ENCODE peak calls at places on chromosomes 7 and 10, in eight cellular contexts. X, Q, I, O, A, T, W and N are unnamed samples.

GRCh38 chr10:130553846-130554245 is 417.7 kb downstream of the GLRX3 start:
- DNase-seq in I (no peak), X (no peak), W (no peak), Q (no peak), O (no peak), T (no peak), A (no peak), N (no peak)

GRCh38 chr7:68725843-68726242 is 872.4 kb upstream of the AUTS2 start:
- DNase-seq in T (no peak), X (no peak), Q (no peak), A (no peak), W (no peak), I (no peak), O (no peak), N (no peak)

GRCh38 chr7:2985866-2986265 is 57.8 kb downstream of the CARD11 start:
- DNase-seq in T (no peak), Q (no peak), I (no peak), A (no peak), X (no peak), W (no peak), O (no peak), N (no peak)

GRCh38 chr10:52632591-52632990 is 140.0 kb downstream of the MBL2 start:
- DNase-seq in X (no peak), Q (no peak), O (no peak), T (no peak), W (no peak), I (peak; percentile 85), A (no peak), N (no peak)

GRCh38 chr7:98872328-98872924 is 2.6 kb upstream of the TMEM130 start:
- DNase-seq in Q (no peak), W (no peak), O (peak; percentile 28), A (peak; percentile 27), I (no peak), X (peak; percentile 3), T (peak; percentile 33), N (no peak)

GRCh38 chr7:150373049-150373801 is 4.6 kb downstream of the REPIN1 start:
- DNase-seq in W (no peak), X (peak; percentile 60), O (no peak), A (no peak), Q (no peak), T (no peak), I (no peak), N (no peak)

GRCh38 chr7:157429680-157430224 is 92.9 kb downstream of the DNAJB6 start:
- DNase-seq in W (no peak), I (no peak), O (no peak), Q (no peak), T (no peak), X (peak; percentile 11), A (peak; percentile 8), N (peak; percentile 2)

GRCh38 chr10:99784025-99784730 is 1.7 kb downstream of the ABCC2 start:
- DNase-seq in O (no peak), X (no peak), T (peak; percentile 55), A (no peak), Q (peak; percentile 84), W (no peak), I (peak; percentile 54), N (no peak)

GRCh38 chr10:59271160-59271559 is 91.2 kb downstream of the FAM13C start:
- DNase-seq in O (no peak), A (no peak), Q (no peak), I (no peak), T (no peak), W (no peak), X (no peak), N (no peak)

GRCh38 chr10:17115683-17116082 is 13.9 kb downstream of the CUBN start:
- DNase-seq in W (no peak), A (no peak), X (no peak), I (peak; percentile 61), T (no peak), Q (peak; percentile 27), O (no peak), N (no peak)

GRCh38 chr10:95250856-95251255 is 39.9 kb downstream of the PDLIM1 start:
- DNase-seq in A (no peak), T (no peak), I (no peak), O (no peak), X (no peak), Q (no peak), W (no peak), N (no peak)

GRCh38 chr7:48108959-48109847 is 20.1 kb downstream of the UPP1 start:
- DNase-seq in X (no peak), O (no peak), A (no peak), T (no peak), W (no peak), I (no peak), Q (no peak), N (no peak)

GRCh38 chr10:26214538-26215461 is 1.8 kb upstream of the GAD2 start:
- DNase-seq in T (no peak), Q (no peak), X (no peak), I (no peak), A (no peak), W (no peak), O (no peak), N (no peak)

GRCh38 chr7:87511510-87511909 is 36.0 kb upstream of the ABCB4 start:
- DNase-seq in W (no peak), Q (no peak), O (no peak), T (no peak), A (no peak), X (no peak), I (no peak), N (no peak)

GRCh38 chr10:102759497-102760210 is 15.9 kb downstream of the WBP1L start:
- DNase-seq in I (no peak), A (no peak), X (no peak), T (no peak), Q (no peak), W (no peak), O (no peak), N (no peak)

GRCh38 chr7:6271694-6272371 is 591 bp downstream of the CYTH3 start:
- DNase-seq in I (peak; percentile 15), Q (no peak), W (peak; percentile 15), O (peak; percentile 17), A (peak; percentile 55), T (no peak), X (peak; percentile 72), N (peak; percentile 34)

GRCh38 chr7:76372984-76373833 is 14.4 kb upstream of the YWHAG start:
- DNase-seq in T (no peak), A (no peak), I (peak; percentile 36), O (no peak), W (no peak), Q (peak; percentile 77), X (no peak), N (no peak)

GRCh38 chr7:64654796-64655548 is 11.0 kb upstream of the ZNF107 start:
- DNase-seq in T (no peak), Q (no peak), I (no peak), X (no peak), O (no peak), A (no peak), W (no peak), N (no peak)

GRCh38 chr7:786472-787255 is 45.6 kb upstream of the SUN1 start:
- DNase-seq in A (peak; percentile 76), O (peak; percentile 59), W (peak; percentile 80), T (peak; percentile 34), X (peak; percentile 90), Q (peak; percentile 67), I (peak; percentile 57), N (peak; percentile 66)

GRCh38 chr7:94183289-94183749 is 179.2 kb upstream of the BET1 start:
- DNase-seq in I (peak; percentile 99), O (no peak), X (no peak), W (no peak), A (no peak), T (peak; percentile 98), Q (peak; percentile 99), N (peak; percentile 83)
- H3K27ac ChIP-seq in I (peak overlapping the region; percentile 98), O (no peak overlapping the region), X (peak overlapping the region; percentile 59), W (no peak overlapping the region), A (no peak overlapping the region), T (peak overlapping the region; percentile 99), Q (peak overlapping the region; percentile 29), N (peak overlapping the region; percentile 79)

GRCh38 chr10:61296161-61296560 is 157.0 kb downstream of the TMEM26 start:
- DNase-seq in Q (no peak), W (no peak), T (no peak), A (no peak), O (no peak), X (no peak), I (no peak), N (no peak)

GRCh38 chr10:61302124-61302523 is 151.1 kb downstream of the TMEM26 start:
- DNase-seq in T (no peak), O (no peak), I (no peak), W (no peak), X (no peak), Q (no peak), A (no peak), N (no peak)

GRCh38 chr10:61301560-61301959 is 151.6 kb downstream of the TMEM26 start:
- DNase-seq in W (no peak), T (no peak), I (no peak), O (no peak), A (no peak), Q (no peak), X (no peak), N (no peak)

GRCh38 chr10:61298194-61298593 is 155.0 kb downstream of the TMEM26 start:
- DNase-seq in W (no peak), T (no peak), X (no peak), Q (no peak), O (no peak), I (no peak), A (no peak), N (no peak)

GRCh38 chr10:61299156-61299555 is 154.0 kb downstream of the TMEM26 start:
- DNase-seq in Q (no peak), T (no peak), W (no peak), A (no peak), I (no peak), X (no peak), O (no peak), N (no peak)
- H3K4me3 ChIP-seq in Q (no peak overlapping the region), T (no peak overlapping the region), W (no peak overlapping the region), A (no peak overlapping the region), I (no peak overlapping the region), X (no peak overlapping the region), O (no peak overlapping the region), N (no peak overlapping the region)

DNA sequence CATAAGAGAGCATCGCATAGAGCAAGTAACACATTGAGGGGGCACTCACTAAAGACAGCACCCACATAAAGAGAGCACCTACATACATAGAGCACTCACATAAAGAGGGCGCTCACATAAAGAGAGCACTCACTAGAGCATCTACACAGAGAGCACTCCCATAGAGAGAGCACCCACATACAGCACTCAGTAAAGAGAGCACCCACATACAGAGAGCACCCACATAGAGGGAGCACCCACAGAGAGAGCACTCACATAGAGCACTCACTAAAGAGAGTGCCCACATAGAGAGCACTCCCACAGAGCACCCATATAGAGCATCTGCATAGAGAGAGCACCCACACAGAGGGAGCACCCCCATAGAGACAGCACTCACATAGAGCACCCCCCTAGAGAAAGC is 47.8 kb downstream of the INSIG1 start:
- DNase-seq in I (no peak), W (no peak), O (no peak), Q (no peak), X (peak; percentile 32), A (no peak), T (no peak), N (no peak)
- H3K27ac ChIP-seq in I (no peak overlapping the region), W (no peak overlapping the region), O (no peak overlapping the region), Q (no peak overlapping the region), X (no peak overlapping the region), A (no peak overlapping the region), T (no peak overlapping the region), N (no peak overlapping the region)

DNA sequence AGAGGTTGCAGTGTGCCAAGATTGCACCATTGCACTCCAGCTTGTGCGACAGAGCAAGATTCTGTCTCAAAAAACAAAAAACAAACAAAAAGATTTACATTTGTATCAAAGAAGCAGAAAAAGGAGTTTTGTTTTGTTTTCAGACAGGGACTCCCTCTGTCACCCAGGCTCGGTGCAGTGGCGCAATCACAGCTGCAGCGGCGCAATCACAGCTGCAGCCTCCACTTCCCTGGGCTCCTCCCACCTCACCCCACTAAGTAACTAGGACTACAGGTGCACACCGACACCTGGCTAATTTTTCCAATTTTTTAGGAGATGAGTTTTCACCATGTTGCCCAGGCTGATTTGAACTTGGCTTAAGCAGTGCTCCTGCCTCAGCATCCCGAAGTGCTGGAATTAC is 1.8 kb downstream of the ARMC10 start:
- DNase-seq in Q (no peak), A (no peak), W (no peak), O (no peak), T (no peak), X (no peak), I (no peak), N (no peak)
- H3K4me3 ChIP-seq in Q (no peak overlapping the region), A (no peak overlapping the region), W (no peak overlapping the region), O (no peak overlapping the region), T (no peak overlapping the region), X (no peak overlapping the region), I (no peak overlapping the region), N (no peak overlapping the region)